ENCODE peak calls at places on chromosomes 4 and X, in five cellular contexts. L is stimulated activated CD8-positive, alpha-beta memory T cell treated with anti-CD3 and anti-CD28 coated beads, Interleukin-7, amount 100 ng/mL, for 24 hours; Q is H1; A is HEK293T; P is WERI-Rb-1. H is an unnamed sample.

GRCh38 chrX:623599-624323 is 6.8 kb upstream of the SHOX start:
- DNase-seq in L (no peak), Q (peak), A (peak), P (no peak), H (no peak)

GRCh38 chr4:187547281-187547680 is 448.3 kb upstream of the ZFP42 start:
- DNase-seq in L (no peak), Q (no peak), A (no peak), P (no peak), H (no peak)

GRCh38 chrX:39012561-39013209 is 211.4 kb downstream of the MID1IP1 start:
- DNase-seq in L (no peak), Q (no peak), A (no peak), P (no peak), H (no peak)

GRCh38 chr4:33592701-33593100 is 2651.6 kb downstream of the ARAP2 start:
- DNase-seq in L (no peak), Q (no peak), A (no peak), P (no peak), H (no peak)

GRCh38 chr4:184417802-184418511 is 56.4 kb downstream of the IRF2 start:
- DNase-seq in L (no peak), Q (no peak), A (no peak), P (no peak), H (no peak)

GRCh38 chr4:174012135-174012923 is 271.1 kb downstream of the FBXO8 start:
- DNase-seq in L (no peak), Q (no peak), A (peak), P (no peak), H (no peak)

GRCh38 chr4:55214172-55214571 is 88.8 kb upstream of the KDR start:
- DNase-seq in L (no peak), Q (no peak), A (no peak), P (no peak), H (no peak)

GRCh38 chr4:53706422-53707032 is 115.2 kb upstream of the LNX1 start:
- DNase-seq in L (no peak), Q (no peak), A (peak), P (no peak), H (no peak)

GRCh38 chr4:16205298-16206164 is 20.7 kb downstream of the TAPT1 start:
- DNase-seq in L (no peak), Q (no peak), A (peak), P (no peak), H (no peak)

GRCh38 chr4:149296503-149296902 is 519.1 kb downstream of the IQCM start:
- DNase-seq in L (no peak), Q (no peak), A (peak), P (no peak), H (no peak)

GRCh38 chr4:182245541-182246245 is 2.5 kb downstream of the TENM3 start:
- DNase-seq in L (no peak), Q (no peak), A (no peak), P (no peak), H (no peak)

GRCh38 chrX:97740044-97740443 is 856.3 kb downstream of the RPA4 start:
- DNase-seq in L (no peak), Q (no peak), A (no peak), P (no peak), H (no peak)

GRCh38 chrX:19063030-19063429 is 59.2 kb downstream of the ADGRG2 start:
- DNase-seq in L (no peak), Q (no peak), A (no peak), P (no peak), H (no peak)

GRCh38 chrX:67922950-67923349 is 379.1 kb downstream of the AR start:
- DNase-seq in L (no peak), Q (no peak), A (no peak), P (no peak), H (no peak)

GRCh38 chr4:84753318-84753972 is 170.5 kb downstream of the CDS1 start:
- DNase-seq in L (no peak), Q (no peak), A (no peak), P (no peak), H (no peak)

GRCh38 chr4:87575408-87575807 is 32.9 kb upstream of the DSPP start:
- DNase-seq in L (no peak), Q (no peak), A (no peak), P (no peak), H (no peak)

GRCh38 chrX:15816453-15816838 is 26.2 kb downstream of the ZRSR2 start:
- DNase-seq in L (no peak), Q (no peak), A (no peak), P (no peak), H (no peak)

GRCh38 chrX:13876652-13877051 is 59.8 kb upstream of the GPM6B start:
- DNase-seq in L (no peak), Q (no peak), A (no peak), P (no peak), H (no peak)

GRCh38 chr4:39320381-39321115 is 45.6 kb downstream of the RFC1 start:
- DNase-seq in L (no peak), Q (no peak), A (no peak), P (no peak), H (no peak)

GRCh38 chr4:110518889-110519490 is 43.0 kb downstream of the ENPEP start:
- DNase-seq in L (no peak), Q (no peak), A (peak), P (peak), H (peak)

GRCh38 chrX:124263743-124264142 is 68.7 kb upstream of the TEX13D start:
- DNase-seq in L (no peak), Q (no peak), A (no peak), P (no peak), H (no peak)

GRCh38 chrX:20267924-20268701 is 1.4 kb upstream of the RPS6KA3 start:
- DNase-seq in L (no peak), Q (peak), A (no peak), P (peak), H (no peak)

GRCh38 chrX:106734827-106735226 is 8.3 kb downstream of the RNF128 start:
- DNase-seq in L (no peak), Q (no peak), A (no peak), P (no peak), H (no peak)

GRCh38 chrX:40081679-40082068 is 16.1 kb downstream of the BCOR start:
- DNase-seq in L (no peak), Q (no peak), A (no peak), P (no peak), H (no peak)

GRCh38 chr4:26235500-26235899 is 85.3 kb upstream of the RBPJ start:
- DNase-seq in L (no peak), Q (no peak), A (no peak), P (peak), H (no peak)

GRCh38 chr4:55175779-55176231 is 50.4 kb upstream of the KDR start:
- DNase-seq in L (no peak), Q (no peak), A (no peak), P (no peak), H (no peak)

GRCh38 chr4:55345054-55345453 is 988 bp upstream of the SRD5A3 start:
- DNase-seq in L (no peak), Q (no peak), A (no peak), P (no peak), H (no peak)

GRCh38 chr4:76748649-76749048 is 149.3 kb downstream of the SOWAHB start:
- DNase-seq in L (no peak), Q (no peak), A (peak), P (peak), H (no peak)

GRCh38 chrX:70038951-70039350 is 10.8 kb downstream of the AWAT2 start:
- DNase-seq in L (no peak), Q (no peak), A (no peak), P (no peak), H (no peak)

GRCh38 chr4:153084249-153084648 is 120.0 kb upstream of the TRIM2 start:
- DNase-seq in L (no peak), Q (no peak), A (no peak), P (no peak), H (no peak)

GRCh38 chrX:51837451-51837850 is 56.0 kb upstream of the MAGED1 start:
- DNase-seq in L (no peak), Q (no peak), A (no peak), P (no peak), H (no peak)

GRCh38 chr4:87541521-87541920 is 12.3 kb upstream of the SPARCL1 start:
- DNase-seq in L (no peak), Q (no peak), A (no peak), P (no peak), H (no peak)

GRCh38 chr4:88001871-88002270 is 5.6 kb upstream of the PKD2 start:
- DNase-seq in L (no peak), Q (no peak), A (no peak), P (no peak), H (no peak)

GRCh38 chr4:72111863-72112262 is 80.1 kb downstream of the NPFFR2 start:
- DNase-seq in L (no peak), Q (no peak), A (no peak), P (no peak), H (no peak)

GRCh38 chrX:81355436-81355835 is 153.5 kb downstream of the SH3BGRL start:
- DNase-seq in L (no peak), Q (no peak), A (no peak), P (no peak), H (no peak)

GRCh38 chr4:184384056-184384809 is 90.1 kb downstream of the IRF2 start:
- DNase-seq in L (no peak), Q (no peak), A (no peak), P (no peak), H (no peak)